ENCODE peak calls at places on chromosomes 16 and 17, in nine cellular contexts. Q is H1, P is K562, U is spleen, N is GM23338, I is Panc1, A is stomach, L is prostate gland, D is transverse colon. E is an unnamed sample.

GRCh38 chr16:89422905-89423630 is 67.3 kb downstream of the ANKRD11 start:
- DNase-seq in Q (no peak), P (no peak), U (no peak), N (peak), I (no peak), A (no peak), L (no peak), D (no peak), E (no peak)

GRCh38 chr16:8675183-8676159 is 1.1 kb downstream of the ABAT start:
- DNase-seq in Q (no peak), P (no peak), U (peak), N (no peak), I (no peak), A (no peak), L (no peak), D (no peak), E (no peak)

GRCh38 chr16:87173294-87173883 is 143.8 kb downstream of the C16orf95 start:
- DNase-seq in Q (no peak), P (no peak), U (no peak), N (no peak), I (no peak), A (no peak), L (no peak), D (no peak), E (no peak)

GRCh38 chr16:69412287-69412686 is 12.1 kb upstream of the CYB5B start:
- DNase-seq in Q (no peak), P (no peak), U (no peak), N (no peak), I (no peak), A (no peak), L (no peak), D (no peak), E (no peak)

GRCh38 chr16:46915483-46916025 is 31.4 kb downstream of the GPT2 start:
- DNase-seq in Q (no peak), P (no peak), U (no peak), N (no peak), I (no peak), A (no peak), L (no peak), D (no peak), E (no peak)

GRCh38 chr16:52436646-52437645 is 110.0 kb downstream of the TOX3 start:
- DNase-seq in Q (no peak), P (no peak), U (no peak), N (no peak), I (no peak), A (no peak), L (no peak), D (no peak), E (no peak)

GRCh38 chr17:55794681-55795080 is 43.8 kb downstream of the PCTP start:
- DNase-seq in Q (no peak), P (no peak), U (no peak), N (no peak), I (no peak), A (no peak), L (no peak), D (no peak), E (no peak)

GRCh38 chr16:66263168-66263972 is 103.1 kb upstream of the CDH5 start:
- DNase-seq in Q (no peak), P (no peak), U (no peak), N (no peak), I (no peak), A (no peak), L (no peak), D (no peak), E (no peak)

GRCh38 chr17:17816831-17817551 is 19.8 kb downstream of the SREBF1 start:
- DNase-seq in Q (no peak), P (no peak), U (no peak), N (no peak), I (no peak), A (no peak), L (no peak), D (no peak), E (no peak)

GRCh38 chr16:20637247-20637646 is 60.2 kb downstream of the ACSM1 start:
- DNase-seq in Q (no peak), P (no peak), U (no peak), N (no peak), I (no peak), A (no peak), L (no peak), D (no peak), E (no peak)

GRCh38 chr17:1541367-1541904 is 21.2 kb downstream of the PITPNA start:
- DNase-seq in Q (no peak), P (no peak), U (no peak), N (no peak), I (no peak), A (no peak), L (no peak), D (no peak), E (no peak)

GRCh38 chr17:964881-965280 is 14.7 kb downstream of the NXN start:
- DNase-seq in Q (no peak), P (no peak), U (no peak), N (no peak), I (no peak), A (no peak), L (no peak), D (no peak), E (no peak)

GRCh38 chr16:86089341-86089900 is 190.5 kb downstream of the IRF8 start:
- DNase-seq in Q (no peak), P (no peak), U (peak), N (no peak), I (no peak), A (no peak), L (no peak), D (no peak), E (no peak)

GRCh38 chr16:11049396-11050059 is 105.2 kb downstream of the CLEC16A start:
- DNase-seq in Q (peak), P (no peak), U (no peak), N (peak), I (no peak), A (no peak), L (no peak), D (no peak), E (no peak)

GRCh38 chr17:51580869-51581268 is 320.5 kb downstream of the UTP18 start:
- DNase-seq in Q (no peak), P (no peak), U (no peak), N (no peak), I (no peak), A (no peak), L (no peak), D (no peak), E (peak)

GRCh38 chr17:37742114-37742761 is 2.6 kb downstream of the HNF1B start:
- DNase-seq in Q (no peak), P (no peak), U (no peak), N (peak), I (no peak), A (peak), L (peak), D (no peak), E (no peak)

GRCh38 chr16:29765167-29766032 is 12.7 kb upstream of the ZG16 start:
- DNase-seq in Q (no peak), P (peak), U (no peak), N (no peak), I (no peak), A (no peak), L (peak), D (peak), E (no peak)

GRCh38 chr17:45225964-45226530 is 4.4 kb downstream of the FMNL1 start:
- DNase-seq in Q (no peak), P (peak), U (peak), N (no peak), I (no peak), A (peak), L (no peak), D (peak), E (peak)

GRCh38 chr17:73285603-73285908 is 23.9 kb upstream of the CPSF4L start:
- DNase-seq in Q (no peak), P (no peak), U (no peak), N (no peak), I (no peak), A (no peak), L (no peak), D (no peak), E (no peak)

GRCh38 chr16:85065099-85065498 is 37.5 kb downstream of the KIAA0513 start:
- DNase-seq in Q (no peak), P (no peak), U (no peak), N (no peak), I (no peak), A (no peak), L (no peak), D (no peak), E (no peak)

GRCh38 chr17:34076743-34077631 is 178.1 kb upstream of the CCL2 start:
- DNase-seq in Q (no peak), P (no peak), U (no peak), N (no peak), I (no peak), A (no peak), L (no peak), D (no peak), E (no peak)

GRCh38 chr17:34082404-34082803 is 172.7 kb upstream of the CCL2 start:
- DNase-seq in Q (no peak), P (peak), U (no peak), N (no peak), I (no peak), A (no peak), L (no peak), D (no peak), E (no peak)

GRCh38 chr17:34081269-34081668 is 173.8 kb upstream of the CCL2 start:
- DNase-seq in Q (no peak), P (peak), U (no peak), N (peak), I (no peak), A (no peak), L (no peak), D (no peak), E (no peak)
- TF ChIP-seq CTCF in Q (peak), P (peak), U (no peak), N (peak), I (peak), A (no peak), L (no peak), D (no peak), E (peak)

GRCh38 chr17:42774066-42774750 is 959 bp downstream of the VPS25 start:
- DNase-seq in Q (no peak), P (no peak), U (no peak), N (no peak), I (no peak), A (no peak), L (no peak), D (no peak), E (no peak)
- H3K27ac ChIP-seq in Q (no peak), P (peak), U (peak), N (no peak), I (peak), A (peak), L (no peak), D (no peak), E (peak)

DNA sequence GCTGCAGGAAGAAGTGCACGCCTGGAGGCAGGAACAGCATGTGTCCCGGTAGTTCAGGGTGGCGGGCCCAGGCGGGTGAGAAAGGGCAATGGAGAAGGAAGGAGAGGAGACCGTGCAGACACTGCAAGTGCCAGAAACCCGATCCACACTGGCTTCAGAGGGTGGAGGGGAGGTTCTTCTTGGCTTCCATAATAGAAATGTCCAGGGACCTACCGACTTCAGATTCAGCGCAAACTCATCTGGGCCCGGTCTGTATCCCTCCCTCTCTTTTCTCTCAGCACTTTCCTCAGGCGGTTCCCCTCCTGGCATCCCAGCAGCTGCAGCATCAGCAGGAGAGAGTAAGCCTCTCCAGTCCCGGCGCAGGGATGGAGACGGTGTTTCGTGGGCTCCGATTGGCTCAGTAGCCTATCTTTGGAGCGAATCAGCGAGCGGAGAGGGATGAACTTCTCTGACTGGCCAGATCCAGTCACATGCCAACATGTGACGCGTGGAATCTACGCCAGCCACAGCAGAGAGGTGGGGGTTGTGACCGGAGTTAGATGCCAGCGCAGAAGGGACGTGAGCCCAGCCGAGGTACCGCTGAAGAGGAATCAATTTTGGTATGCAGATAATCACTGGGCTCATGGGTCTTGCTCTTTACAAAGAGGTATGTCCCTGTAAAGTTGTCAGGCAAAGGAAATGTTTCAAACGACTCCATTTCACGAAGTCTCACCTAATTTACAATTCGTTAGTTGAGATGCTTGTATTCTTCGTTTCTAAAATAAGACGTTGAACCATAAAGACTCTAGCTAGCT is 1.9 kb upstream of the PRPSAP2 start:
- DNase-seq in Q (peak), P (peak), U (peak), N (peak), I (peak), A (peak), L (peak), D (peak), E (peak)
- TF ChIP-seq POLR2AphosphoS5 in Q (peak), P (peak), U (peak), N (peak), I (peak), A (peak), L (peak), D (peak), E (no peak)

DNA sequence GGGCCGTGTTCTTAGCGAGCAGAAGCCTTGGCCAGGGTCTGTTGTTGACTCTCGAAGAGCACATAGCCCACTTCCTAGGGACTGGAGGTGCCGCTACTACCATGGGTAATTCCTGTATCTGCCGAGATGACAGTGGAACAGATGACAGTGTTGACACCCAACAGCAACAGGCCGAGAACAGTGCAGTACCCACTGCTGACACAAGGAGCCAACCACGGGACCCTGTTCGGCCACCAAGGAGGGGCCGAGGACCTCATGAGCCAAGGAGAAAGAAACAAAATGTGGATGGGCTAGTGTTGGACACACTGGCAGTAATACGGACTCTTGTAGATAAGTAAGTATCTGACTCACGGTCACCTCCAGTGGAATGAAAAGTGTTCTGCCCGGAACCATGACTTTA is 18.5 kb downstream of the RSPRY1 start:
- DNase-seq in Q (no peak), P (no peak), U (no peak), N (peak), I (no peak), A (no peak), L (no peak), D (no peak), E (no peak)
- TF ChIP-seq CTCF in Q (peak), P (no peak), U (no peak), N (peak), I (no peak), A (no peak), L (no peak), D (no peak), E (no peak)

DNA sequence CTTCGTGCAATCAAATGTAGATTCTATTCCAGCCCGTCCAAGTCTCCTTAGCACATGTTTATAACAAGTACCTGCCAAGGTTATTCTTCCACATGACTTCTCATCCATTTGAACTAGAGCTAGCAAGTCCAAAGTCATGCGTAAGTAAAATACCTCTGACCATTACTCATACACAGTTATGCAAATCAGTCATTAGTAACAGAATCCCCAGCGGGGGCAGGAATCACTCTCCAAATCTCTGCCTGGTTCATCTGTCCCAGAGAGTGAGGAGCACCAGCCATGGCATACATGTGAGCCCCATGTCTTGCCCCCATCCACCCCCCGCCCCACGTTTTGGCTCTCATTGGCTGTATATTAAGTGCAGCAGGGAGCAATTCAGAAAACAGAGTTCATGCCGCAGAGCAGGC is 27.7 kb downstream of the SRL start:
- DNase-seq in Q (peak), P (no peak), U (no peak), N (no peak), I (no peak), A (peak), L (no peak), D (peak), E (no peak)
- H3K27ac ChIP-seq in Q (no peak), P (no peak), U (no peak), N (no peak), I (no peak), A (peak), L (peak), D (peak), E (no peak)

DNA sequence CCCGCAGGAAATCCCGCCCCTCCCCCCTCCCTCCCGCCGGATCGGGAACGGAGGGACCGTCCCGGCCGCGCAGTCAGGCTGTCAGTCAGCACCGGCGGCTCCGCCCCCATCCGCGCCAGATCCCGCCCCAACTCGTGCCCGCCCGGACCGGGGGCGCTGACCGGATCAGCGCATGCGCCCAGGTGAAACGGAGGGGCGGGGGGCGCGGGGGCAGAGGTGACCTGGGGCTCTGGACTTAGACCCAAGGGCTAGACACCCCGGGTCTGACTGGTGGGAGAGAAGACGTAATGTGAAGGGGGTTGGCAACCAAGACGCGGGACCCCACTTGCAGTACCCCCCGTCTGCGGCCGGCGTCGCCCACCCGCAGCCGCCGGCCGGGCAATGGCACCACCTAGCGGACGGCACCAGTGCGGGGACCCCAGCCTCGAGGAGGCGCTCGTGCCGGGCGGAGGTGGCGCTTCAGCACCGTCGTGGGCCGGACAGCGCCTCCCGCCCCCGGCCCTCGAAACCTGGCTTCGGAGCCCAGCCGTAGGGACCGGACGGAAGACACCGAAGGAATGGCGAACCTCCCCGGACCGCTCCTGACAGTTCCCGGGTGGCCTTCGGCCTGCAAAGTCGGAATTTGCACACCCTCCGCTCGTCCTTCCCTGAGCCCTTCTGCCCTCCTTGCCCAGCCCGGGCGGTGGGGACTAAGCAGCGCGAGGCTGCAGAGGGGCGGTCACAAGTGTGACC is at the start of gene CASKIN2:
- DNase-seq in Q (peak), P (peak), U (peak), N (peak), I (peak), A (peak), L (peak), D (peak), E (peak)
- TF ChIP-seq POLR2AphosphoS5 in Q (no peak), P (no peak), U (peak), N (peak), I (no peak), A (peak), L (peak), D (no peak), E (no peak)

GRCh38 chr16:64711026-64711425 is 410.8 kb downstream of the CDH11 start:
- DNase-seq in Q (no peak), P (no peak), U (no peak), N (no peak), I (no peak), A (no peak), L (no peak), D (no peak), E (no peak)
- TF ChIP-seq CTCF in Q (no peak), P (no peak), U (no peak), N (no peak), I (no peak), A (no peak), L (no peak), D (no peak), E (no peak)

DNA sequence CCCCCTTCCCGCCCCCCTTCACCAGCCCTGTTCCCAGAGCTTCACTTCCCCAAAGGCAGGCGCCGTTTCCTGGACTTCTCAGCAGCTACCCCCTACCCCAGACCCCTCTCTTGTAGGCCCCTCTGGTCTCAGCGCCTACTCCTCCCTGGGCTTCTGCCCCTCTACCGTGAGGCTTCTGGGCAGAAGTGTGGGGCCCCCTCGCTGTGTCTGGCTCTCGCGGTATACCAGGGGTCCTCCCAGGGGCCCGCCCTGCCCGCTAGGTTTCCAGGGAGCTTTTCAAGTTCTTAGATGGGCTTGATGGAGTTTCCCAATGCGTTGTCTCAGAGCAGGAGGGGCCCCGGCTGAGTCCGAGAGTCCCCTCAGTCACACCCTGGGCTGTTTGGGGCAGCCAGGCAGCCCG is 247.1 kb downstream of the SEC14L1 start:
- DNase-seq in Q (no peak), P (no peak), U (no peak), N (no peak), I (no peak), A (no peak), L (no peak), D (no peak), E (no peak)
- H3K27ac ChIP-seq in Q (no peak), P (no peak), U (peak), N (no peak), I (peak), A (peak), L (peak), D (peak), E (no peak)

E was measured in HL-60.